ENCODE peak calls at places on chromosomes 4 and X, in nine cellular contexts. E is progenitor cell of endocrine pancreas; B is MCF 10A; T is stimulated activated CD4-positive, alpha-beta T cell treated with anti-CD3 and anti-CD28 coated beads, Interleukin-2, amount 100 ng/mL, for 24 hours; F is tibial artery; W is GM12878; J is heart left ventricle; N is naive thymus-derived CD8-positive, alpha-beta T cell; H is NCI-H1105 treated with DMSO at 0.1 percent for 48 hours. M is an unnamed sample.

GRCh38 chr4:181525641-181526040 is 717.6 kb upstream of the TENM3 start:
- DNase-seq in E (no peak), B (no peak), T (no peak), F (no peak), W (no peak), J (no peak), N (no peak), H (peak; percentile 75), M (no peak)

GRCh38 chr4:6986067-6986780 is 56.9 kb upstream of the TADA2B start:
- DNase-seq in E (no peak), B (peak; percentile 40), T (no peak), F (peak; percentile 91), W (no peak), J (peak; percentile 68), N (no peak), H (peak; percentile 17), M (no peak)

GRCh38 chrX:111869639-111870034 is 6.3 kb upstream of the TRPC5OS start:
- DNase-seq in E (peak; percentile 24), B (peak; percentile 61), T (no peak), F (no peak), W (peak; percentile 19), J (peak; percentile 9), N (peak; percentile 4), H (peak; percentile 48), M (no peak)

GRCh38 chrX:99857455-99857854 is 552.6 kb downstream of the PCDH19 start:
- DNase-seq in E (no peak), B (peak; percentile 29), T (no peak), F (no peak), W (no peak), J (no peak), N (no peak), H (no peak), M (no peak)

GRCh38 chr4:163484906-163485305 is 9.6 kb upstream of the TMA16 start:
- DNase-seq in E (peak; percentile 40), B (peak; percentile 62), T (peak; percentile 55), F (no peak), W (no peak), J (peak; percentile 18), N (peak; percentile 57), H (no peak), M (no peak)

GRCh38 chr4:105191621-105192210 is 45.0 kb downstream of the TET2 start:
- DNase-seq in E (no peak), B (peak; percentile 13), T (no peak), F (no peak), W (peak; percentile 81), J (no peak), N (no peak), H (no peak), M (peak; percentile 59)

GRCh38 chrX:148530464-148531077 is 30.2 kb downstream of the AFF2 start:
- DNase-seq in E (no peak), B (peak; percentile 16), T (peak; percentile 6), F (no peak), W (no peak), J (no peak), N (peak; percentile 2), H (peak; percentile 39), M (no peak)

GRCh38 chrX:46325312-46325877 is 219.8 kb downstream of the ZNF674 start:
- DNase-seq in E (no peak), B (peak; percentile 86), T (peak; percentile 60), F (no peak), W (no peak), J (no peak), N (no peak), H (no peak), M (no peak)

GRCh38 chr4:122665148-122665547 is 44.3 kb upstream of the IL21 start:
- DNase-seq in E (no peak), B (no peak), T (no peak), F (no peak), W (no peak), J (no peak), N (no peak), H (no peak), M (no peak)

GRCh38 chrX:136195247-136195646 is 47.9 kb downstream of the FHL1 start:
- DNase-seq in E (no peak), B (no peak), T (no peak), F (no peak), W (no peak), J (no peak), N (no peak), H (no peak), M (no peak)

GRCh38 chrX:87728024-87728423 is 210.4 kb downstream of the KLHL4 start:
- DNase-seq in E (no peak), B (no peak), T (no peak), F (no peak), W (no peak), J (no peak), N (no peak), H (peak; percentile 13), M (no peak)

GRCh38 chr4:69546121-69546520 is 50.4 kb upstream of the UGT2B4 start:
- DNase-seq in E (no peak), B (no peak), T (no peak), F (no peak), W (no peak), J (no peak), N (no peak), H (no peak), M (no peak)

GRCh38 chr4:165931741-165932140 is 58.7 kb downstream of the TLL1 start:
- DNase-seq in E (no peak), B (no peak), T (no peak), F (no peak), W (no peak), J (no peak), N (no peak), H (no peak), M (no peak)